ENCODE peak calls at places on chromosomes 4 and X, in five cellular contexts. C is NT2/D1, Q is H1, W is GM12878, S is HepG2. P is an unnamed sample.

GRCh38 chr4:137768196-137768595 is 235.9 kb upstream of the PCDH18 start:
- DNase-seq in C (no peak), Q (no peak), W (no peak), S (no peak), P (no peak)

GRCh38 chr4:110681381-110681780 is 58.5 kb upstream of the PITX2 start:
- DNase-seq in C (no peak), Q (no peak), W (no peak), S (no peak), P (no peak)

GRCh38 chr4:185127021-185127925 is 15.8 kb upstream of the SLC25A4 start:
- DNase-seq in C (no peak), Q (no peak), W (no peak), S (no peak), P (no peak)

GRCh38 chr4:47532658-47533057 is 47.6 kb downstream of the ATP10D start:
- DNase-seq in C (no peak), Q (no peak), W (no peak), S (no peak), P (no peak)

GRCh38 chr4:114562176-114562904 is 36.3 kb upstream of the UGT8 start:
- DNase-seq in C (peak), Q (peak), W (no peak), S (no peak), P (no peak)

GRCh38 chr4:2366252-2367192 is 51.9 kb downstream of the ZFYVE28 start:
- DNase-seq in C (no peak), Q (no peak), W (no peak), S (no peak), P (no peak)

GRCh38 chr4:114015444-114015899 is 36.0 kb upstream of the ARSJ start:
- DNase-seq in C (no peak), Q (no peak), W (no peak), S (no peak), P (no peak)

GRCh38 chr4:85963231-85963630 is 396.6 kb downstream of the MAPK10 start:
- DNase-seq in C (no peak), Q (no peak), W (no peak), S (no peak), P (no peak)

GRCh38 chr4:6892190-6892908 is 17.3 kb upstream of the TBC1D14 start:
- DNase-seq in C (no peak), Q (no peak), W (no peak), S (peak), P (no peak)

GRCh38 chrX:80929251-80929650 is 119.6 kb upstream of the BRWD3 start:
- DNase-seq in C (no peak), Q (no peak), W (no peak), S (no peak), P (no peak)

GRCh38 chr4:8524595-8525382 is 55.4 kb upstream of the GPR78 start:
- DNase-seq in C (no peak), Q (no peak), W (no peak), S (no peak), P (no peak)

GRCh38 chr4:85812776-85813175 is 337.8 kb downstream of the ARHGAP24 start:
- DNase-seq in C (no peak), Q (no peak), W (no peak), S (no peak), P (no peak)

DNA sequence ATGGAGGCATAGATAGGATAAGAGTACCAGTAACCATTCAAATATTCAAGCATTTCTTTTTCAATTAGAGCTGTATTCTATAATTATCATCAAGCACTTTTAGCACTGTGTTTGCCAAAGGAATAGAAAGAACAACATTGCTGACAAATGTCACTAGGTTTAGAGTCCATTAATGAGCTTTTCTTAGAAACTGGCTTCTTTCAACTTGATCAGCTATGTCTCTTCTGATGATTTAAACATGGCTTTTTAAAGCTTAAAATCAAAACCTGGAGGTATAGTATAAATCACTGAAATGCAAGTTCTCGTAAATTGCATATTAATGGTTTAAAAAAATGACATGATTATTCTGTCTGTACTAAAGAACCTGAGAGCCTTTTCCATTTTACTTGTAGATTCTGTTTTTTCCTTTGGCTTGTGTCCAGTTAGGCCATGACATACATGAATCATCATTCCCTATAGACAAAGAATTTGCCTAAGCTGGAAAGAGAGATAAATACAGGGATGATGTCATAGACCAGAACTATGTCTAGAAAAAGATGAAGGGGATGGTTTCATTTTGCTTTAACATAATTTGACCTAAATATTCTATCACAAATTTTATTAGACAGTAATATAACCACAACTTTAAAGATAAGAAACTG is 340.1 kb upstream of the CTSO start:
- DNase-seq in C (no peak), Q (no peak), W (no peak), S (no peak), P (no peak)
- TF ChIP-seq SUZ12 in C (no peak), Q (no peak), W (no peak), S (no peak), P (no peak)

GRCh38 chr4:133969202-133969873 is 232.3 kb downstream of the PABPC4L start:
- DNase-seq in C (no peak), Q (no peak), W (no peak), S (no peak), P (no peak)
- TF ChIP-seq SUZ12 in C (no peak), Q (no peak), W (no peak), S (no peak), P (no peak)

DNA sequence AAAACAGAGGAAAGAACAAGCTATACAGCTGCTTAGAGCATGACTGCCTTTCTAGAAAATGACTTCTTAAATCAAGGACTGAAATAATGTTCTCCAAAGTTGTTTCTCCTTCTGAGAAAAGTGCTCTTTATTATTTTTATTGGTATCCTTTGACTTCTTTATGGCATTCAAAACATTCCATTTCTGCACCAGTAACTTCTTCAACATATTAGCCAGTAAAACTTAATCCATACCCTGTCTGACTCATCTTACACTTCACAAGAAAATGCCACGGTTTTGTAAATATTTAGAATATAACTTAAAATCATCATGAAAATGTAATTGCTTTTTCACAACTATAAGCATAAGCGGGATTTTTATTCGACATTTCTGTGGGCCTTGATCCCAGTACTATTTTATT is 180.4 kb downstream of the NR3C2 start:
- DNase-seq in C (no peak), Q (no peak), W (no peak), S (no peak), P (no peak)
- TF ChIP-seq SUZ12 in C (no peak), Q (no peak), W (no peak), S (no peak), P (no peak)

GRCh38 chr4:168662297-168662985 is 165.6 kb downstream of the PALLD start:
- DNase-seq in C (no peak), Q (no peak), W (no peak), S (no peak), P (no peak)
- TF ChIP-seq SUZ12 in C (no peak), Q (no peak), W (no peak), S (no peak), P (no peak)